ENCODE peak calls at places on chromosomes 1 and 21, in eight cellular contexts. X is H1; G is CD8-positive, alpha-beta T cell; N is ascending aorta; F is Caco-2; T is endothelial cell of umbilical vein; P is hepatocyte; R is ovary. J is an unnamed sample.

GRCh38 chr1:2482588-2482987 is 6.5 kb downstream of the PLCH2 start:
- DNase-seq in R (no peak), X (no peak), G (no peak), T (no peak), F (no peak), P (no peak), N (no peak), J (no peak)

GRCh38 chr1:143619851-143620250 is 351.9 kb downstream of the FAM72C start:
- DNase-seq in G (no peak), N (no peak), X (no peak), F (no peak), P (no peak), R (no peak), T (no peak), J (no peak)

GRCh38 chr1:207077470-207078377 is 10.9 kb upstream of the C4BPB start:
- DNase-seq in X (no peak), F (peak; percentile 58), P (peak; percentile 81), T (peak; percentile 85), N (no peak), R (peak; percentile 40), G (peak; percentile 59), J (peak; percentile 59)

GRCh38 chr1:171984850-171985485 is 143.7 kb downstream of the DNM3 start:
- DNase-seq in G (no peak), N (no peak), P (peak; percentile 44), T (peak; percentile 36), X (no peak), R (no peak), F (no peak), J (no peak)

GRCh38 chr1:199463521-199464127 is 563.9 kb upstream of the NR5A2 start:
- DNase-seq in R (no peak), F (peak; percentile 67), T (peak; percentile 71), N (no peak), P (peak; percentile 61), G (no peak), X (no peak), J (peak; percentile 71)

GRCh38 chr1:165910764-165911421 is 83.5 kb downstream of the UCK2 start:
- DNase-seq in F (peak; percentile 66), G (no peak), X (no peak), P (peak; percentile 42), T (peak; percentile 62), R (peak; percentile 73), N (no peak), J (no peak)

GRCh38 chr1:150072959-150073358 is 5.4 kb downstream of the VPS45 start:
- DNase-seq in P (no peak), T (peak; percentile 40), N (no peak), G (no peak), X (no peak), R (no peak), F (no peak), J (no peak)

GRCh38 chr21:44498965-44499560 is 40.9 kb downstream of the KRTAP10-1 start:
- DNase-seq in N (no peak), X (no peak), T (no peak), R (no peak), G (no peak), F (no peak), P (no peak), J (no peak)

GRCh38 chr1:25724201-25724600 is 75.8 kb upstream of the SELENON start:
- DNase-seq in R (no peak), X (no peak), G (no peak), T (no peak), N (no peak), F (no peak), P (no peak), J (no peak)

GRCh38 chr1:98325646-98326441 is 335.7 kb upstream of the SNX7 start:
- DNase-seq in T (peak; percentile 91), N (peak; percentile 74), P (peak; percentile 31), F (no peak), X (no peak), G (no peak), R (no peak), J (no peak)

GRCh38 chr1:6205849-6206845 is at the start of gene RNF207:
- DNase-seq in F (peak; percentile 88), N (no peak), X (no peak), R (peak; percentile 49), P (peak; percentile 91), G (peak; percentile 47), T (peak; percentile 18), J (no peak)

GRCh38 chr1:214927791-214928190 is 154.7 kb upstream of the KCNK2 start:
- DNase-seq in G (no peak), R (no peak), F (no peak), P (no peak), X (no peak), N (no peak), T (no peak), J (no peak)

GRCh38 chr1:43466403-43466802 is 12.7 kb upstream of the HYI start:
- DNase-seq in R (no peak), T (no peak), G (no peak), F (no peak), N (no peak), X (no peak), P (no peak), J (no peak)

GRCh38 chr1:12528021-12528852 is 89.8 kb downstream of the DHRS3 start:
- DNase-seq in X (no peak), R (peak; percentile 77), F (peak; percentile 78), N (no peak), G (no peak), P (peak; percentile 84), T (no peak), J (no peak)

GRCh38 chr1:12527564-12527963 is 90.4 kb downstream of the DHRS3 start:
- DNase-seq in T (no peak), P (no peak), R (no peak), N (no peak), G (no peak), X (no peak), F (no peak), J (no peak)

GRCh38 chr1:12524266-12524665 is 93.7 kb downstream of the DHRS3 start:
- DNase-seq in X (no peak), G (no peak), N (no peak), T (no peak), R (no peak), F (no peak), P (no peak), J (no peak)

GRCh38 chr1:12529640-12530174 is 88.3 kb downstream of the DHRS3 start:
- DNase-seq in X (no peak), N (no peak), R (no peak), T (no peak), F (no peak), P (no peak), G (no peak), J (no peak)

DNA sequence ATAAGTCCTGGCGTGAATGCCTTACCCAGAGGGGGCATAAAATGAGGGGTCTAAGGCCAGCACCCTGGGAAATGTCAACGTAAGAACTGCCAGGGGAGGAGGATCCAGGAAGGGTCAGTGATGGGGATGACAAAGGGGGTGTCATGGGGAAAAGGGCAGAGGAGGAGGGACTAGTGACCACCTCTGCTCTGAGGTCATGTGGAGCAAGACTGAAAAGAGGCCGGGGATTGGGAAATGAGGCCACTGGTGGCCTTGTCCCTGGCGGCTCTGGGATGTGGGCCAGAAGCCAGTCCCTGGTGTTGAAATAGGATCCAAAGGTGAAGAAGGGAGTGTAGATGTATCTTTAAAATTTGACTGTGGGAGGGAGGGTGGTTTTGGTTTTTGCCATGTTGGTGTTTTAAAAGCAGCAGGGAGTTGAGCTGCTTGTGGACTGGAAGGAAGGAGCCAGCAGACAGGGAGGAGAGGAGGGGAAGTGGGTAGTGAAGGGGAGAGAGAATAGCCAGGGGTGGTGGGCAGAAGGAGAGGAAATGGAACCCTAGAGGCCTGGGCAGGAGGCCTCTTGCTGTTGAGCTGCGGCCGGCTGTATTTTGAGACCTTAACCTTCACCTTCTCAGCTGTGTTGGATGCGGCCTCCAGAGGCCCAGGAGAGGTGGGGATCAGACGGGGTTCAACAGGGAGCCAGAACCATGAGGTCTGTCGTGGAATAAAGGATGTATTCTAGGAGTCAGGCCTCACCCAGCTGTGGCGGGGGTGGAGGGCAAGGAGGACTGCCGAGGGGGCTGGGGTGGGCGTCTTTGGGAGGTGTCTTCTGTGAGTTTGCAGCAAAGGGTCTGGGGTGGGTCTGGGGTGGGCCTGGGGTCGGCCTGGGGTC is 92.5 kb downstream of the DHRS3 start:
- DNase-seq in G (no peak), F (no peak), T (no peak), X (no peak), N (no peak), P (peak; percentile 57), R (peak; percentile 58), J (no peak)
- TF ChIP-seq CTCF in G (no peak), F (no peak), T (no peak), X (no peak), N (no peak), P (no peak), R (no peak), J (no peak)

GRCh38 chr1:24391882-24392603 is 21.5 kb downstream of the STPG1 start:
- DNase-seq in T (peak; percentile 75), R (peak; percentile 52), N (no peak), X (peak; percentile 70), F (peak; percentile 58), P (peak; percentile 82), G (peak; percentile 62), J (peak; percentile 51)

GRCh38 chr1:24392604-24392946 is 21.0 kb downstream of the STPG1 start:
- DNase-seq in T (no peak), N (no peak), F (no peak), R (no peak), P (no peak), G (no peak), X (no peak), J (no peak)

GRCh38 chr1:24390924-24391782 is 22.4 kb downstream of the STPG1 start:
- DNase-seq in X (no peak), R (peak; percentile 79), F (peak; percentile 62), G (peak; percentile 67), T (peak; percentile 89), N (no peak), P (peak; percentile 91), J (peak; percentile 65)

GRCh38 chr1:24392982-24393645 is 20.5 kb downstream of the STPG1 start:
- DNase-seq in N (no peak), F (no peak), P (no peak), G (no peak), R (no peak), X (no peak), T (peak; percentile 10), J (no peak)

DNA sequence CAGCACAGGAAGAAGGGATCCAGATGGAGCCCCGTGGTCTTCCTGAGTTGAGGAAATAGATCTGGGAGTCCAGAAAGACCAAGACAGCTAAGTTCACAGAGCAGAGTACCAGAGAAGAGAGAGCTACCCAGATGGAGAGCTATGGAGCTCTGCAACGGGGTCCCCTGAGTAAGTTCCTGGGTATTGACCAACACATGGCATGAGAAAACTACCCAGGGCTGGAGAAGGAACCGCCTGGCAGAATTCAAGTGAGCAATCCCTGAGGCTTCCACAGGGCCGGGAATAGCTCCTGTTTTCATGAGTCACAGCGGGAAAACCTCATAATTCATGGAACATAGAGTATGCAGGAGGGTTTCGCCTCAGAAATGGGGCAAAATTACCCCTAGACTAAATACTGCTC is 19.7 kb downstream of the STPG1 start:
- DNase-seq in G (no peak), P (no peak), X (no peak), F (no peak), R (no peak), N (no peak), T (peak; percentile 59), J (no peak)
- H3K36me3 ChIP-seq in G (no peaks in the 10 kb centered on the region), P (no peaks in the 10 kb centered on the region), X (no peaks in the 10 kb centered on the region), F (no peaks in the 10 kb centered on the region), R (no peaks in the 10 kb centered on the region), N (no peaks in the 10 kb centered on the region), T (no peaks in the 10 kb centered on the region), J (no peaks in the 10 kb centered on the region)

GRCh38 chr1:117036018-117036421 is 24.1 kb upstream of the TTF2 start:
- DNase-seq in N (no peak), F (peak; percentile 33), X (peak; percentile 5), G (no peak), T (no peak), P (peak; percentile 30), R (no peak), J (no peak)
- TF ChIP-seq CTCF in N (no peak), F (no peak), X (peak; percentile 22), G (no peak), T (no peak), P (peak; percentile 9), R (no peak), J (no peak)

GRCh38 chr21:41805643-41806042 is 38.8 kb upstream of the RIPK4 start:
- DNase-seq in X (no peak), G (no peak), N (no peak), R (no peak), F (no peak), T (no peak), P (no peak), J (no peak)
- H3K36me3 ChIP-seq in X (peaks cover 16% of the 10 kb centered on the region), G (peaks cover 20% of the 10 kb centered on the region), N (peaks cover 16% of the 10 kb centered on the region), R (no peaks in the 10 kb centered on the region), F (no peaks in the 10 kb centered on the region), T (no peaks in the 10 kb centered on the region), P (no peaks in the 10 kb centered on the region), J (peaks cover 13% of the 10 kb centered on the region)

J was measured in BE2C.